ENCODE peak calls at places on chromosome 19, in seven cellular contexts. L is activated T-helper 1 cell treated with anti-CD3 and anti-CD28 coated beads, Interleukin-12 subunit alpha, Interleukin-12 subunit beta, Interleukin-2, Interleukin-4 antibody, amounts not matched to agents 30 ng/mL and 10 ng/mL and 1 ng/mL, durations not matched to agents 14 hours and 24 hours and 36 hours; X is stimulated activated CD4-positive, alpha-beta T cell treated with anti-CD3 and anti-CD28 coated beads, TNF-alpha, amount 100 ng/mL, for 48 hours; T is iris pigment epithelial cell; O is NCI-H460; F is MCF 10A; K is T-helper 9 cell. M is an unnamed sample.

GRCh38 chr19:2767688-2768087 is 15.4 kb downstream of the SGTA start:
- DNase-seq in L (no peak), X (no peak), T (no peak), K (no peak), O (no peak), F (no peak), M (no peak)

GRCh38 chr19:39568604-39569003 is 28.6 kb upstream of the EID2 start:
- DNase-seq in K (no peak), T (peak), X (no peak), O (no peak), F (peak), L (no peak), M (no peak)

GRCh38 chr19:28838909-28839308 is 374.0 kb downstream of the UQCRFS1 start:
- DNase-seq in X (no peak), T (no peak), F (no peak), L (no peak), O (no peak), K (no peak), M (no peak)

GRCh38 chr19:35612224-35612558 is 344 bp upstream of the HAUS5 start:
- DNase-seq in T (no peak), O (no peak), L (no peak), X (no peak), F (no peak), K (no peak), M (no peak)

GRCh38 chr19:7830272-7830771 is 304 bp downstream of the EVI5L start:
- DNase-seq in O (no peak), T (no peak), X (no peak), K (peak), L (no peak), F (no peak), M (no peak)

GRCh38 chr19:43719378-43719868 is 3.5 kb downstream of the IRGC start:
- DNase-seq in X (no peak), O (no peak), T (no peak), F (no peak), L (no peak), K (no peak), M (no peak)

GRCh38 chr19:2478756-2479555 is 3.0 kb downstream of the GADD45B start:
- DNase-seq in T (peak), K (peak), X (no peak), L (peak), O (no peak), F (peak), M (peak)

GRCh38 chr19:37309834-37310575 is 60.9 kb upstream of the ZNF527 start:
- DNase-seq in L (no peak), O (no peak), T (no peak), F (no peak), X (no peak), K (no peak), M (no peak)

GRCh38 chr19:34975056-34975455 is 11.0 kb upstream of the ZNF792 start:
- DNase-seq in O (no peak), L (no peak), T (no peak), K (no peak), X (no peak), F (no peak), M (no peak)

GRCh38 chr19:15673176-15673654 is 328 bp downstream of the CYP4F12 start:
- DNase-seq in F (no peak), O (no peak), X (no peak), K (no peak), T (no peak), L (no peak), M (no peak)

GRCh38 chr19:36665832-36666231 is 805 bp downstream of the ZNF461 start:
- DNase-seq in F (no peak), K (no peak), O (no peak), L (no peak), T (no peak), X (no peak), M (no peak)

GRCh38 chr19:45508931-45509691 is 1.8 kb downstream of the VASP start:
- DNase-seq in X (no peak), O (no peak), F (peak), L (peak), T (peak), K (no peak), M (no peak)

GRCh38 chr19:18904334-18905057 is 8.5 kb upstream of the CERS1 start:
- DNase-seq in K (no peak), X (no peak), L (no peak), O (no peak), F (no peak), T (no peak), M (no peak)

GRCh38 chr19:19615086-19615485 is 3.4 kb downstream of the PBX4 start:
- DNase-seq in T (no peak), K (peak), O (no peak), X (no peak), F (peak), L (no peak), M (no peak)

GRCh38 chr19:5479958-5480357 is 24.7 kb downstream of the ZNRF4 start:
- DNase-seq in X (no peak), O (no peak), F (no peak), T (no peak), K (no peak), L (no peak), M (no peak)

GRCh38 chr19:54518844-54519243 is 16.2 kb downstream of the LAIR2 start:
- DNase-seq in O (no peak), T (no peak), X (peak), L (peak), F (no peak), K (no peak), M (peak)

GRCh38 chr19:35251456-35251855 is 2.7 kb downstream of the LSR start:
- DNase-seq in T (no peak), K (no peak), L (no peak), X (no peak), F (no peak), O (no peak), M (no peak)

GRCh38 chr19:33577947-33578346 is 43.8 kb upstream of the CHST8 start:
- DNase-seq in T (no peak), K (no peak), X (no peak), O (no peak), F (no peak), L (no peak), M (no peak)

GRCh38 chr19:58037927-58038687 is 4.3 kb downstream of the ZSCAN1 start:
- DNase-seq in O (no peak), F (no peak), L (no peak), K (no peak), X (no peak), T (no peak), M (no peak)

GRCh38 chr19:6577410-6578125 is 13.4 kb downstream of the CD70 start:
- DNase-seq in X (no peak), T (no peak), L (peak), O (peak), F (peak), K (no peak), M (no peak)

GRCh38 chr19:44948763-44949374 is 3.0 kb downstream of the APOC2 start:
- DNase-seq in F (no peak), X (no peak), T (no peak), K (no peak), L (no peak), O (no peak), M (no peak)

GRCh38 chr19:12840091-12841079 is 2.1 kb downstream of the MAST1 start:
- DNase-seq in K (no peak), L (peak), T (peak), F (peak), O (peak), X (peak), M (peak)

GRCh38 chr19:6006896-6007295 is 29.0 kb upstream of the RANBP3 start:
- DNase-seq in X (no peak), F (no peak), O (no peak), L (no peak), T (no peak), K (no peak), M (no peak)

GRCh38 chr19:48350856-48351255 is 12.9 kb downstream of the TMEM143 start:
- DNase-seq in L (no peak), X (no peak), K (no peak), F (no peak), T (no peak), O (no peak), M (no peak)

GRCh38 chr19:4987692-4988370 is 18.9 kb downstream of the KDM4B start:
- DNase-seq in F (no peak), O (no peak), L (no peak), X (no peak), T (no peak), K (no peak), M (no peak)

GRCh38 chr19:15623711-15624318 is 8.8 kb downstream of the CYP4F8 start:
- DNase-seq in F (no peak), O (peak), K (no peak), L (no peak), X (no peak), T (no peak), M (no peak)

GRCh38 chr19:49339364-49340068 is 4.3 kb downstream of the CD37 start:
- DNase-seq in F (no peak), K (no peak), L (no peak), O (peak), T (peak), X (no peak), M (peak)

GRCh38 chr19:49912965-49913685 is 15.9 kb upstream of the ATF5 start:
- DNase-seq in O (no peak), T (peak), L (no peak), X (no peak), K (no peak), F (no peak), M (no peak)

GRCh38 chr19:34335914-34336313 is 29.1 kb upstream of the GPI start:
- DNase-seq in T (no peak), X (no peak), L (no peak), F (no peak), O (no peak), K (no peak), M (no peak)

GRCh38 chr19:17788632-17789031 is 6.3 kb upstream of the B3GNT3 start:
- DNase-seq in K (no peak), L (no peak), O (no peak), X (no peak), F (no peak), T (no peak), M (no peak)

GRCh38 chr19:45117167-45117594 is 24.2 kb downstream of the PPP1R37 start:
- DNase-seq in T (no peak), K (no peak), F (no peak), O (no peak), L (peak), X (peak), M (no peak)

GRCh38 chr19:11673608-11674041 is 65.1 kb downstream of the ZNF823 start:
- DNase-seq in K (no peak), O (no peak), X (no peak), T (peak), L (no peak), F (no peak), M (peak)

GRCh38 chr19:51094696-51095279 is 12.1 kb upstream of the KLK14 start:
- DNase-seq in X (no peak), T (no peak), F (peak), O (peak), K (peak), L (no peak), M (peak)

GRCh38 chr19:1512671-1513491 is at the start of gene ADAMTSL5:
- DNase-seq in T (peak), X (peak), L (peak), F (peak), K (peak), O (peak), M (no peak)

GRCh38 chr19:40691421-40692211 is 1.2 kb upstream of the NUMBL start:
- DNase-seq in O (no peak), F (no peak), T (no peak), L (no peak), K (no peak), X (no peak), M (no peak)

GRCh38 chr19:7962644-7963268 is 19.3 kb upstream of the TIMM44 start:
- DNase-seq in L (no peak), O (no peak), X (no peak), T (no peak), F (no peak), K (no peak), M (no peak)

GRCh38 chr19:47628058-47628771 is 19.3 kb downstream of the BICRA start:
- DNase-seq in T (no peak), K (no peak), L (no peak), F (no peak), O (no peak), X (no peak), M (no peak)

GRCh38 chr19:41925208-41926003 is 2.8 kb downstream of the ERFL start:
- DNase-seq in F (no peak), K (no peak), X (no peak), O (no peak), T (no peak), L (no peak), M (no peak)

GRCh38 chr19:17333611-17334413 is 843 bp downstream of the ANO8 start:
- DNase-seq in K (peak), F (peak), O (no peak), L (peak), X (peak), T (peak), M (no peak)

GRCh38 chr19:29328586-29328985 is 115.6 kb upstream of the UQCRFS1 start:
- DNase-seq in F (no peak), O (no peak), K (no peak), T (no peak), L (no peak), X (no peak), M (no peak)